ENCODE peak calls at places on chromosome 15, in four cellular contexts. G is cardiac muscle cell, D is brain microvascular endothelial cell, M is fibroblast of the aortic adventitia. V is an unnamed sample.

GRCh38 chr15:74780983-74781672 is 752 bp upstream of the CSK start:
- DNase-seq in G (peak), D (no peak), M (no peak), V (no peak)

GRCh38 chr15:63166219-63166618 is 8.9 kb upstream of the RPS27L start:
- DNase-seq in G (no peak), D (no peak), M (no peak), V (no peak)

GRCh38 chr15:70266412-70267089 is 168.8 kb upstream of the TLE3 start:
- DNase-seq in G (no peak), D (no peak), M (peak), V (no peak)

GRCh38 chr15:43930079-43930478 is 103.3 kb downstream of the WDR76 start:
- DNase-seq in G (peak), D (no peak), M (peak), V (no peak)

GRCh38 chr15:51879555-51879954 is 50.1 kb downstream of the TMOD3 start:
- DNase-seq in G (no peak), D (peak), M (peak), V (no peak)

GRCh38 chr15:39135989-39136388 is 444.9 kb upstream of the THBS1 start:
- DNase-seq in G (no peak), D (peak), M (peak), V (peak)

GRCh38 chr15:49131403-49131802 is 24.0 kb downstream of the COPS2 start:
- DNase-seq in G (no peak), D (no peak), M (no peak), V (no peak)

GRCh38 chr15:65044724-65045481 is at the start of gene SLC51B:
- DNase-seq in G (peak), D (no peak), M (no peak), V (no peak)

GRCh38 chr15:57951328-57951932 is 114.1 kb downstream of the ALDH1A2 start:
- DNase-seq in G (no peak), D (no peak), M (no peak), V (no peak)

GRCh38 chr15:66287461-66288055 is 5.8 kb upstream of the DIS3L start:
- DNase-seq in G (peak), D (no peak), M (peak), V (no peak)

GRCh38 chr15:96171842-96172241 is 158.7 kb upstream of the NR2F2 start:
- DNase-seq in G (peak), D (no peak), M (no peak), V (no peak)

GRCh38 chr15:55588818-55589122 is 625 bp upstream of the PYGO1 start:
- DNase-seq in G (no peak), D (peak), M (no peak), V (no peak)

GRCh38 chr15:27514526-27514925 is 543.5 kb downstream of the GABRG3 start:
- DNase-seq in G (no peak), D (no peak), M (no peak), V (no peak)

GRCh38 chr15:29818141-29818540 is 4.1 kb downstream of the TJP1 start:
- DNase-seq in G (no peak), D (no peak), M (no peak), V (no peak)

GRCh38 chr15:29820802-29821160 is 1.5 kb downstream of the TJP1 start:
- DNase-seq in G (no peak), D (no peak), M (peak), V (no peak)

GRCh38 chr15:29822100-29822684 is at the start of gene TJP1:
- DNase-seq in G (peak), D (peak), M (peak), V (no peak)

GRCh38 chr15:29821416-29822099 is 710 bp downstream of the TJP1 start:
- DNase-seq in G (peak), D (peak), M (peak), V (no peak)

DNA sequence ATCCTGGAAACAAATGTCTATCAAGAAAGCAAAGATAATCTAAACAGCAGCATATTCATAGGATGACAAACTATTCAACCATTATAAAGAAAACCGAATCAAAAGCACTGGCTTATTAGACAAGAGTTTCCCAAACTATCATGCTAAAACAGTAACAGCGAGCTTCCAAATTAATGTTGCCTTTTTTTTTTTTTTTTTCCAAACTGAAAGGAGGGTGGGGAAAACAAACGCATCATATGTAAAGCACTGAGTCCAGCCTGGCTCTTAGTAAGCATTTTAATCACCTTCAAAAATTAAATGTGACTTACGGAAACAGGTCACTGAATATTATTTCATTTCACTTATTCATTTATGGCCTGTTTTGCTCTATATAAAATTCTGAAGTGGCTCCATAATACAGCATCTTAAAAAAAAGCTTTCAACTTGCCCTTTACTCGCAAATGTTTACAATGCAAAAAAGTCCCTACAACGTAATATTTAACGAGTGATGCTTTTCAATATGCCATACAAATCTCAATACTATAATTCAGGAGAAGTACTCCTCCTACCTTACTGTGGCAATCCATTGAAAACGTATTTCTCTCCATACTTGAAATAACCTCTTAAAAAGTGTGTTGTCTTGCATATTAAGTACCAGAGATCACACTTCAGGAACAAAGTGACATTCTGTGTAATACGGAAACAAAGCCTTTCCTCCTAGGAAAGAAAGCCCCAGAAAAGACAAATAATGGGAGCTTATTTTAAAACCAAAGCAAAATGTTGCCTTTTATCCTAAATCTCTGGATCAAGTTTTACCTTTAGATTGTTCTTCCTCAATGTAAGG is 2.1 kb downstream of the TJP1 start:
- DNase-seq in G (no peak), D (no peak), M (no peak), V (no peak)
- H3K4me3 ChIP-seq in G (peak), D (peak), M (peak), V (peak)

GRCh38 chr15:33009603-33010002 is 184.9 kb downstream of the FMN1 start:
- DNase-seq in G (no peak), D (no peak), M (no peak), V (no peak)

GRCh38 chr15:33007295-33007855 is 187.1 kb downstream of the FMN1 start:
- DNase-seq in G (peak), D (peak), M (peak), V (no peak)

GRCh38 chr15:33005582-33005981 is 188.9 kb downstream of the FMN1 start:
- DNase-seq in G (no peak), D (no peak), M (no peak), V (no peak)

GRCh38 chr15:33009026-33009425 is 185.5 kb downstream of the FMN1 start:
- DNase-seq in G (no peak), D (no peak), M (no peak), V (no peak)

DNA sequence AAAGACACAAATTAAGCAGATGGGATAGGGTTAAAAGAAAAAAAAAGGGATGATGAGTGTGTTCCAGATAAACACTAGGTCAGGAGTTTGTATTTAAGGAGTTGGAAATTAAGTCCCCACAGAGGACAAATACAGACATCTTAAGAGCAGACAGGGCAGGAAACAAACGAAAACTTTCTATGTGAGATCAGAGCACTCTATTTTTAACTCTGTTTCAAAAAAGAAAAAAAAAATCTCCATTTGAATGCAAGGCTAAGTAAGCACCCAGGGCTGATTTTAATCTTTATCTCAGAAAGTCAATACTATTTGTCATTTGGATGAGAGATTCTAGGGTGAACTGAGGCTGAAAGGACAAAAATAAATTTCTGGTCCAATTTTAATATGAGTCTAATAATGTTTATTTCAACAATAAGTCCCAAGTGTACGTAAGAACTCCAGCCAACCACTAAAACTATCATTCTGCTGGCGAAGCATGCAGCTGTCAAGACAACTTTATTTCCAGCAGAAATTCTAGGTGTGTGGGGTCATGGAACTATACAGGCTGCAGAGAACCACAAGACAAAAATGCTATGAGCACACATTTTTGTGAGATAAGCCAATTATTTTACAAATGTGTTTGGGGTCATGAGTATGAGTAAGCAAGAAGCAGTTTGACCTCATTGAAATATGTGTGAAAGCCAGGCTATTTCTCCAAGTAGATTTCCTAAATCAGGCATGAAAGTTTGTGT is 186.1 kb downstream of the FMN1 start:
- DNase-seq in G (no peak), D (peak), M (peak), V (no peak)
- H3K4me3 ChIP-seq in G (no peak), D (no peak), M (no peak), V (no peak)

GRCh38 chr15:85457392-85457968 is 77.1 kb downstream of the AKAP13 start:
- DNase-seq in G (no peak), D (no peak), M (no peak), V (no peak)

GRCh38 chr15:85455851-85456250 is 75.4 kb downstream of the AKAP13 start:
- DNase-seq in G (no peak), D (no peak), M (no peak), V (no peak)

GRCh38 chr15:85454403-85454802 is 74.0 kb downstream of the AKAP13 start:
- DNase-seq in G (no peak), D (no peak), M (no peak), V (no peak)

GRCh38 chr15:85458764-85459163 is 78.4 kb downstream of the AKAP13 start:
- DNase-seq in G (no peak), D (no peak), M (no peak), V (no peak)

DNA sequence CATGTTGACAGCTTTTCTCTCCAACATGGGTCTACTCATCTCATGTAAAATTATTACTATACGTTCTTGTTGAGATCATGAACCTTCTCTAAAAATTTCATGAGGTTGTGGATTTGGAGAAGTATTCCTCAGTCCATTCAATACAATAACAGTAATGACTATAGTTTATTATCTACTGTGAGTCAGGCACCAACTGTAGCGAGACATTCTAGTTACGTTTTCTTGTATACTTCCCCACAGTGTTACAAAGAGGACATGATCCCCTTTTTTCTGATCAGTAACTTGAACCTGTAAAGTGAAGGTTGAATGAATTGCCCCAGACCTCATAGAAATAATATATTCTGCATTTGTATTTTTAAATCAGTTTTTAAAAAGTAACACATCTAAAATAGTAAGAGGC is 76.4 kb downstream of the AKAP13 start:
- DNase-seq in G (no peak), D (no peak), M (no peak), V (no peak)
- H3K4me3 ChIP-seq in G (no peak), D (no peak), M (no peak), V (no peak)

GRCh38 chr15:68485721-68486360 is 53.9 kb upstream of the ITGA11 start:
- DNase-seq in G (no peak), D (no peak), M (no peak), V (no peak)

GRCh38 chr15:68484220-68484619 is 52.3 kb upstream of the ITGA11 start:
- DNase-seq in G (no peak), D (no peak), M (no peak), V (no peak)

GRCh38 chr15:68483165-68483564 is 51.2 kb upstream of the ITGA11 start:
- DNase-seq in G (no peak), D (no peak), M (no peak), V (no peak)

GRCh38 chr15:68487087-68487843 is 55.3 kb upstream of the ITGA11 start:
- DNase-seq in G (no peak), D (peak), M (peak), V (no peak)

DNA sequence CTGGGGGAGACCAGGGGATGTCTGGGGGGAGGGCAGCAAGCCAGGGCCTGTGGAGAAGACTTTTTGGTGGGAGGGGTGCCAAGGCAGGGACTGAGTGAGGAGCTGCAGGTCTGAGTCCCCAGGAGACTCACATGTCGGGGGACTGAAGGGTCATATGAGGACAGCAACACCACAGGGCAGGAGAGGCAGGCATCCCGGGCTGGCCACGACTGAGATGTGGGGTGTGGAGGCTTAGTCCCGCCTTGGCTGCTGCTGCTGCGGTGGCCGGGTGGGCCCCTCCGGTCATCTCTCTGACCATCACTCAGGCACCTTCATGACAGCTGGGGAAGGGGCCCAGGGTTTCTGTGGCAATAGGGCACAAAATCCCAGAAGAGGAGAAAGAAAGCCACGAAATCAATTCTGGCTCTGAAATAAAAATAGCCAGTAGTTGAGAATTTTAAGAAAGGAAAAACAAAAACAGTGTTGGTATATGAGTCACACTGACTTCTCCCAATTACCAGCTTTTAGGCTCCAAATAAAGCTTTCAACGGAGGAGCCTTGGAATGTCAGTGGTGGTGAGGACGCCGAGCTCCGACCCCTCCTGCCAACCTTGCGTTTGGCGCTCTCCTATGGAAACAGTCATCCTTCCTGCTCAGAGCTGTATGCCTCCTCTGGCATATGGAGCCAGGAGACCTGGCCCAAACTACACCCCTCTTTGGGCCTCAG is 52.9 kb upstream of the ITGA11 start:
- DNase-seq in G (no peak), D (peak), M (peak), V (no peak)
- H3K4me3 ChIP-seq in G (no peak), D (no peak), M (no peak), V (no peak)

GRCh38 chr15:100806157-100806556 is 73.5 kb upstream of the ALDH1A3 start:
- DNase-seq in G (no peak), D (no peak), M (no peak), V (no peak)
- H3K4me3 ChIP-seq in G (no peak), D (no peak), M (no peak), V (no peak)

DNA sequence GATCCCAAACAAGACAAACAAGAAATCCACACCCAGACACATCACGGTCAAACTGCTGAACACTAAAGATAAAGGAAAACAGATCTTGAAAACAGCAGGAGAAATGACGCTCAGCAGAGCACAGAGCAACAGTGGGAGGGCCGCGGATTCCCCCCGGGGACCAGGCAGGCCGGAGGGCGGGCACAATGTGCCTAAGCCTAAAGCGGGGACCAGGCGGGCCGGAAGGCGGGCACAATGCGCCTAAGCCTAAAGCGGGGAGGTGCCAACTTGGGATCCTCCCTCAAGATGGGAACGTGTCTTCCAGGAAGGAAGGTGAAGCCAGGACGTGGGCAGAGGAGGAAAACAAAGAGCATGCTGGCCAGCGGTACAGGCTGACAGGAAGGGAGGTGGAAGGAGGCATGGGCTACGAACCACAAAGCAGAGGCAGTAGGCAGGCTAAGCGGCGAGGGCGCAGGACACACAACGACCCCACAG is 31.1 kb downstream of the CYFIP1 start:
- DNase-seq in G (peak), D (peak), M (peak), V (peak)
- H3K4me3 ChIP-seq in G (no peak), D (peak), M (peak), V (no peak)

DNA sequence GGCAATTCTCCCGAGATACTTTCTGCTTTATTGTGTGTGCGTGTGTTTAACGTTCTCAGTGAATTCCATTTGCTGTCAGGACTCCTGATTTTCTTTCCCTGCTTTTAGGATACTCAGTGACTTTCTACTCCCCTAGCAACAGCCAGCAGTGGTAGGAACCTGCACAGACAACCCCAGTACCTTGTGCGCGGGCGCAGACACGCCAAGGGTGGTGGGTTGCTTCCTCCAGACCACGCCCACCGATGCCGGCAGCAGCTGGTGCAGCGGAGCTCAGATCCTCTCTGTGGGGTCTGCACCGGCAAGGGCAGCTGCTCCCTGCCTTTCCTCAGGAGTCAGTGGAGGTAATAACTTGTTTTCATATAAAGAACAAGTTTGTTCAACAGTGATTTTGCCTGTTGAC is 225.1 kb upstream of the NDN start:
- DNase-seq in G (peak), D (no peak), M (no peak), V (no peak)
- H3K4me3 ChIP-seq in G (peak), D (no peak), M (no peak), V (no peak)

GRCh38 chr15:83446417-83446816 is 724 bp upstream of the SH3GL3 start:
- DNase-seq in G (no peak), D (no peak), M (no peak), V (no peak)
- H3K4me3 ChIP-seq in G (peak), D (no peak), M (no peak), V (no peak)